ENCODE peak calls at places on chromosome 18, in four cellular contexts. One of them, this sample, is unnamed.

GRCh38 chr18:68583685-68584084 is 131.2 kb downstream of the TMX3 start:
- DNase-seq in thoracic aorta: no peak
- DNase-seq in Peyer's patch: no peak
- DNase-seq in lower lobe of right lung: no peak
- DNase-seq in this sample: no peak

GRCh38 chr18:70294471-70295191 is 5.8 kb downstream of the SOCS6 start:
- DNase-seq in thoracic aorta: no peak
- DNase-seq in Peyer's patch: no peak
- DNase-seq in lower lobe of right lung: no peak
- DNase-seq in this sample: no peak

GRCh38 chr18:36187138-36187825 is at the start of gene MOCOS:
- DNase-seq in thoracic aorta: no peak
- DNase-seq in Peyer's patch: peak; percentile 91
- DNase-seq in lower lobe of right lung: peak; percentile 90
- DNase-seq in this sample: peak; percentile 91

GRCh38 chr18:80194874-80195570 is 52.3 kb downstream of the PARD6G start:
- DNase-seq in thoracic aorta: no peak
- DNase-seq in Peyer's patch: peak; percentile 39
- DNase-seq in lower lobe of right lung: no peak
- DNase-seq in this sample: no peak

GRCh38 chr18:8685141-8685913 is 20.0 kb upstream of the MTCL1 start:
- DNase-seq in thoracic aorta: no peak
- DNase-seq in Peyer's patch: no peak
- DNase-seq in lower lobe of right lung: no peak
- DNase-seq in this sample: no peak

GRCh38 chr18:46213295-46213694 is 109.1 kb downstream of the HAUS1 start:
- DNase-seq in thoracic aorta: no peak
- DNase-seq in Peyer's patch: no peak
- DNase-seq in lower lobe of right lung: no peak
- DNase-seq in this sample: no peak

GRCh38 chr18:51038110-51038509 is 8.1 kb downstream of the SMAD4 start:
- DNase-seq in thoracic aorta: no peak
- DNase-seq in Peyer's patch: no peak
- DNase-seq in lower lobe of right lung: no peak
- DNase-seq in this sample: no peak

GRCh38 chr18:57819671-57820460 is 16.8 kb upstream of the ATP8B1 start:
- DNase-seq in thoracic aorta: peak; percentile 48
- DNase-seq in Peyer's patch: peak; percentile 88
- DNase-seq in lower lobe of right lung: peak; percentile 63
- DNase-seq in this sample: peak; percentile 70

GRCh38 chr18:69628774-69629359 is 228.2 kb downstream of the DOK6 start:
- DNase-seq in thoracic aorta: no peak
- DNase-seq in Peyer's patch: no peak
- DNase-seq in lower lobe of right lung: no peak
- DNase-seq in this sample: no peak

GRCh38 chr18:48902856-48903601 is 47.7 kb downstream of the SMAD7 start:
- DNase-seq in thoracic aorta: no peak
- DNase-seq in Peyer's patch: peak; percentile 52
- DNase-seq in lower lobe of right lung: no peak
- DNase-seq in this sample: no peak

GRCh38 chr18:75212626-75213110 is 2.1 kb downstream of the TSHZ1 start:
- DNase-seq in thoracic aorta: no peak
- DNase-seq in Peyer's patch: no peak
- DNase-seq in lower lobe of right lung: no peak
- DNase-seq in this sample: no peak
- H3K4me1 ChIP-seq in thoracic aorta: peaks cover 42% of the 10 kb centered on the region
- H3K4me1 ChIP-seq in Peyer's patch: no peaks in the 10 kb centered on the region
- H3K4me1 ChIP-seq in lower lobe of right lung: peaks cover 48% of the 10 kb centered on the region
- H3K4me1 ChIP-seq in this sample: peaks cover 51% of the 10 kb centered on the region

GRCh38 chr18:78980279-78980771 is 707 bp downstream of the SALL3 start:
- DNase-seq in thoracic aorta: no peak
- DNase-seq in Peyer's patch: no peak
- DNase-seq in lower lobe of right lung: no peak
- DNase-seq in this sample: no peak
- H3K9me3 ChIP-seq in thoracic aorta: no peaks in the 10 kb centered on the region
- H3K9me3 ChIP-seq in Peyer's patch: no peaks in the 10 kb centered on the region
- H3K9me3 ChIP-seq in lower lobe of right lung: no peaks in the 10 kb centered on the region
- H3K9me3 ChIP-seq in this sample: no peaks in the 10 kb centered on the region

DNA sequence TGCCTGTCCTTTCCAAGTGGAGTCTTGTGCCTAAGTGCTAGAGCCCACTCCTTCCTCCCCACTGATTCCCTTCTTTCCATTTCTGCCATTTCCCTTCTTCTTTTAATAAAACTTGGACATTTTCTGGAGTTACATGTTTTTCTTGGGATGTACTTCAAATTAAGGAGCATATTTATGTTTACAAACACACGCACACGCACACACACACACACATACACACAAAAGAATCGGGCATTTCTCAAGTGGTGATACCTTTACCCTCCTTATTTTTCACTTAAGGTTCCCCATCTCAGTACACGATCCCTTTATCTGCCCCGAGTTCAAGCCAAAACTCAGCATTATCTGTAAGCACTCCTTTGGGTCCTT is 154.3 kb downstream of the TGIF1 start:
- DNase-seq in thoracic aorta: no peak
- DNase-seq in Peyer's patch: no peak
- DNase-seq in lower lobe of right lung: no peak
- DNase-seq in this sample: no peak
- H3K4me3 ChIP-seq in thoracic aorta: peak overlapping the region; percentile 71
- H3K4me3 ChIP-seq in Peyer's patch: peak overlapping the region; percentile 30
- H3K4me3 ChIP-seq in lower lobe of right lung: peak overlapping the region; percentile 43
- H3K4me3 ChIP-seq in this sample: no peak overlapping the region

GRCh38 chr18:5463390-5463789 is 80.4 kb downstream of the EPB41L3 start:
- DNase-seq in thoracic aorta: peak; percentile 28
- DNase-seq in Peyer's patch: peak; percentile 78
- DNase-seq in lower lobe of right lung: peak; percentile 62
- DNase-seq in this sample: no peak
- H3K4me1 ChIP-seq in thoracic aorta: no peaks in the 10 kb centered on the region
- H3K4me1 ChIP-seq in Peyer's patch: no peaks in the 10 kb centered on the region
- H3K4me1 ChIP-seq in lower lobe of right lung: peaks cover 27% of the 10 kb centered on the region
- H3K4me1 ChIP-seq in this sample: no peaks in the 10 kb centered on the region

GRCh38 chr18:73414598-73414997 is 546.8 kb upstream of the NETO1 start:
- DNase-seq in thoracic aorta: no peak
- DNase-seq in Peyer's patch: no peak
- DNase-seq in lower lobe of right lung: no peak
- DNase-seq in this sample: no peak

GRCh38 chr18:73419531-73419930 is 551.7 kb upstream of the NETO1 start:
- DNase-seq in thoracic aorta: no peak
- DNase-seq in Peyer's patch: no peak
- DNase-seq in lower lobe of right lung: no peak
- DNase-seq in this sample: no peak

GRCh38 chr18:73409242-73409641 is 541.5 kb upstream of the NETO1 start:
- DNase-seq in thoracic aorta: no peak
- DNase-seq in Peyer's patch: no peak
- DNase-seq in lower lobe of right lung: no peak
- DNase-seq in this sample: no peak

GRCh38 chr18:73408434-73408833 is 540.6 kb upstream of the NETO1 start:
- DNase-seq in thoracic aorta: no peak
- DNase-seq in Peyer's patch: no peak
- DNase-seq in lower lobe of right lung: no peak
- DNase-seq in this sample: no peak

GRCh38 chr18:73414069-73414468 is 546.3 kb upstream of the NETO1 start:
- DNase-seq in thoracic aorta: no peak
- DNase-seq in Peyer's patch: no peak
- DNase-seq in lower lobe of right lung: no peak
- DNase-seq in this sample: no peak
- H3K9me3 ChIP-seq in thoracic aorta: no peaks in the 10 kb centered on the region
- H3K9me3 ChIP-seq in Peyer's patch: no peaks in the 10 kb centered on the region
- H3K9me3 ChIP-seq in lower lobe of right lung: no peaks in the 10 kb centered on the region
- H3K9me3 ChIP-seq in this sample: no peaks in the 10 kb centered on the region

DNA sequence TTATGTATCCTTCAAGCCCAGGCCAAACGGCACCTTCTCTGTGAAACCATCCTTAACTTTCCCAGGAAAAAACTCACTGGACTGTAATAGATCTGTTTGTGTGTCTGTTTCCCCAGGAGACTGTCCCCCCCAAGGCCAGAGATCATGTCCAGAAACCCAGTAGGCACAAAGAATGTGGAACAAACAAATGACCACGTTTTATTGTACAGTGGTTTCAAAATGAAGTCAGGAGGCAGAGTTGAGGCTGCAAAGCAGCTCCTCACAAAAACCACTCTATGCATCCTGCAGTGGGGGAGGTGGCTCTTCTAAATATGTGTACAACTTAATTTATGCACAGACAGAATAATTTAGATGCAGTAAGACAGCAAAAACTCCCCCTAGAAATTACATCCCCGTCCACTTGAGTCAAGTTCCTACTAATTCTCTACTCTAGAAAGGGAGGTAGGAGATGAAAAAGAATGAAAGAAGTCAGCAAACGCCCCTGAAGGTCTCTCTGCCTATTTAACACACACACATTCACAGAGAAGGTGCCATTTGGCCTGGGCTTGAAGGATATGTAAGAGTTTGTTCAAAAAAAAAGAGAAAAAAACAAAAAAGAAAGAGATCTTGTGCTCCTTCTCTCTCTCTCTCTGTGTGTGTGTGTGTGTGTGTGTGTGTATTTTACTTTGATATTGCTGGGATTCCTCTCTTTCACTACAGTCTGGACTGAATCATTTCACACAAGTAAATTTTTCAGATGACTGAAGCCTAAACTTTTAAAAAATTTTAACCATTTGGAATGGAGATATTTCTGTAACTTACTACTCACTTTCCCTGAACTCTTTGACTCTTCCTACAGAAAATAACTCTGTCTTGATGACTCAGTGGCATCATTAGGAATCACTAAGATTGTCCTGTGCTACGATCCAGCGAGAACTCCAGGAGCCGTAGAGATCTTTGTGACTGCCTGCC is 19.5 kb downstream of the BCL2 start:
- DNase-seq in thoracic aorta: no peak
- DNase-seq in Peyer's patch: no peak
- DNase-seq in lower lobe of right lung: no peak
- DNase-seq in this sample: no peak
- H3K4me3 ChIP-seq in thoracic aorta: no peak overlapping the region
- H3K4me3 ChIP-seq in Peyer's patch: no peak overlapping the region
- H3K4me3 ChIP-seq in lower lobe of right lung: no peak overlapping the region
- H3K4me3 ChIP-seq in this sample: no peak overlapping the region

This sample was measured in mucosa of descending colon.